ENCODE peak calls at places on chromosomes 6 and 20, in six cellular contexts. A is activated CD4-positive, alpha-beta T cell treated with anti-CD3 and anti-CD28 coated beads, Interleukin-2, amount 10 ng/mL, durations not matched to agents 7 days and 5 days; K is hepatic stellate cell; U is Caki2; E is IMR-90; N is stomach. L is an unnamed sample.

GRCh38 chr6:164159061-164159460 is 744.5 kb downstream of the QKI start:
- DNase-seq in A (no peak), K (no peak), U (no peak), E (no peak), N (no peak), L (no peak)

GRCh38 chr6:80029442-80029841 is 25.0 kb downstream of the TTK start:
- DNase-seq in A (no peak), K (no peak), U (no peak), E (no peak), N (no peak), L (no peak)

GRCh38 chr20:57040924-57041323 is 225.5 kb downstream of the BMP7 start:
- DNase-seq in A (no peak), K (no peak), U (no peak), E (peak; percentile 4), N (no peak), L (no peak)

GRCh38 chr6:2524090-2524489 is 226.6 kb downstream of the MYLK4 start:
- DNase-seq in A (no peak), K (no peak), U (no peak), E (no peak), N (no peak), L (no peak)

GRCh38 chr20:35821807-35822242 is 50.0 kb downstream of the PHF20 start:
- DNase-seq in A (no peak), K (peak; percentile 64), U (peak; percentile 40), E (peak; percentile 79), N (no peak), L (no peak)

GRCh38 chr20:42401598-42401997 is 783.4 kb upstream of the CHD6 start:
- DNase-seq in A (no peak), K (no peak), U (no peak), E (no peak), N (no peak), L (no peak)

GRCh38 chr6:137799950-137800568 is 67.0 kb upstream of the TNFAIP3 start:
- DNase-seq in A (peak; percentile 75), K (no peak), U (peak; percentile 35), E (peak; percentile 67), N (no peak), L (peak; percentile 5)

GRCh38 chr6:49430866-49431265 is 32.2 kb downstream of the MMUT start:
- DNase-seq in A (no peak), K (no peak), U (no peak), E (no peak), N (no peak), L (no peak)

GRCh38 chr6:29651413-29652197 is 5.3 kb upstream of the MOG start:
- DNase-seq in A (no peak), K (peak; percentile 65), U (peak; percentile 50), E (peak; percentile 37), N (no peak), L (no peak)

GRCh38 chr20:32702706-32703425 is 29.1 kb upstream of the C20orf203 start:
- DNase-seq in A (no peak), K (no peak), U (no peak), E (no peak), N (no peak), L (peak; percentile 52)

GRCh38 chr6:109441069-109441816 is 719 bp downstream of the SMPD2 start:
- DNase-seq in A (peak; percentile 39), K (peak; percentile 63), U (peak; percentile 58), E (peak; percentile 47), N (peak; percentile 51), L (peak; percentile 29)

GRCh38 chr6:168326294-168327261 is 7.0 kb upstream of the DACT2 start:
- DNase-seq in A (no peak), K (no peak), U (peak; percentile 83), E (no peak), N (no peak), L (no peak)

GRCh38 chr6:13709698-13710551 is 1.7 kb downstream of the RANBP9 start:
- DNase-seq in A (peak; percentile 33), K (peak; percentile 39), U (peak; percentile 39), E (peak; percentile 79), N (no peak), L (no peak)

GRCh38 chr20:62737271-62737761 is 28.7 kb downstream of the NTSR1 start:
- DNase-seq in A (no peak), K (no peak), U (no peak), E (no peak), N (no peak), L (no peak)